ENCODE peak calls at places on chromosomes 4 and X, in five cellular contexts. S, C, N, B and V are unnamed samples. For H3K4me1, the result is how much of the 10 kb centered on the place peaks cover.

GRCh38 chr4:183320211-183321068 is at the start of gene CLDN22:
- DNase-seq in C (no peak), N (no peak), S (no peak), B (peak), V (no peak)

GRCh38 chr4:173343832-173344397 is 9.8 kb upstream of the HMGB2 start:
- DNase-seq in B (no peak), N (no peak), C (no peak), S (no peak), V (no peak)

GRCh38 chr4:23022032-23022431 is 329.3 kb downstream of the GBA3 start:
- DNase-seq in C (no peak), N (no peak), S (no peak), B (peak), V (no peak)

GRCh38 chr4:57147335-57148060 is 37.3 kb upstream of the IGFBP7 start:
- DNase-seq in S (no peak), B (peak), C (no peak), N (no peak), V (no peak)

GRCh38 chr4:93771640-93772411 is 56.7 kb upstream of the ATOH1 start:
- DNase-seq in N (no peak), C (no peak), S (no peak), B (no peak), V (no peak)

GRCh38 chr4:3328814-3329663 is 36.2 kb downstream of the RGS12 start:
- DNase-seq in S (no peak), B (no peak), C (no peak), N (no peak), V (no peak)

GRCh38 chr4:120053916-120054315 is 12.7 kb downstream of the MAD2L1 start:
- DNase-seq in N (no peak), C (no peak), S (no peak), B (no peak), V (no peak)

GRCh38 chr4:2141762-2142520 is 82.8 kb downstream of the NAT8L start:
- DNase-seq in B (no peak), C (no peak), N (no peak), S (no peak), V (peak)

GRCh38 chrX:12978205-12979010 is 3.5 kb downstream of the TMSB4X start:
- DNase-seq in S (peak), C (peak), B (peak), N (no peak), V (peak)

GRCh38 chr4:115424852-115425251 is 311.4 kb upstream of the NDST4 start:
- DNase-seq in B (no peak), N (no peak), S (no peak), C (no peak), V (no peak)

GRCh38 chrX:18938710-18939109 is 45.2 kb downstream of the PHKA2 start:
- DNase-seq in C (no peak), B (peak), S (no peak), N (no peak), V (no peak)

GRCh38 chr4:76373919-76374552 is 46.9 kb downstream of the CCDC158 start:
- DNase-seq in S (no peak), B (no peak), C (no peak), N (no peak), V (no peak)

GRCh38 chr4:57044996-57045395 is 65.2 kb downstream of the IGFBP7 start:
- DNase-seq in N (no peak), S (no peak), C (no peak), B (peak), V (no peak)

GRCh38 chr4:89482926-89483595 is 175.5 kb upstream of the GPRIN3 start:
- DNase-seq in B (no peak), S (no peak), C (no peak), N (no peak), V (no peak)

GRCh38 chrX:155334486-155335316 is at the start of gene CLIC2:
- DNase-seq in N (no peak), B (peak), S (peak), C (no peak), V (no peak)

GRCh38 chr4:82431026-82431745 is 796 bp downstream of the ENOPH1 start:
- DNase-seq in S (no peak), C (peak), B (peak), N (peak), V (peak)

GRCh38 chr4:78298618-78299017 is 241.5 kb downstream of the FRAS1 start:
- DNase-seq in C (no peak), N (no peak), S (no peak), B (peak), V (no peak)

GRCh38 chr4:189206953-189207352 is 733.7 kb upstream of the FRG1 start:
- DNase-seq in C (no peak), N (no peak), B (no peak), S (no peak), V (no peak)

GRCh38 chrX:36961590-36961989 is 46.6 kb upstream of the FAM47C start:
- DNase-seq in S (no peak), C (no peak), N (no peak), B (no peak), V (no peak)

GRCh38 chrX:57137481-57137880 is 284 bp upstream of the SPIN2A start:
- DNase-seq in N (no peak), B (no peak), S (no peak), C (no peak), V (no peak)

GRCh38 chr4:69038582-69038981 is 57.7 kb upstream of the UGT2B7 start:
- DNase-seq in B (peak), S (no peak), C (no peak), N (no peak), V (no peak)

GRCh38 chrX:22135171-22135711 is 103.1 kb downstream of the PHEX start:
- DNase-seq in C (no peak), S (no peak), B (peak), N (peak), V (no peak)

GRCh38 chr4:72896515-72896914 is 173.0 kb downstream of the COX18 start:
- DNase-seq in B (peak), S (peak), C (no peak), N (no peak), V (no peak)

GRCh38 chr4:37160653-37161052 is 83.9 kb upstream of the NWD2 start:
- DNase-seq in C (no peak), N (no peak), S (no peak), B (no peak), V (no peak)

GRCh38 chrX:39519213-39519544 is 578.6 kb downstream of the BCOR start:
- DNase-seq in B (no peak), C (no peak), S (peak), N (no peak), V (no peak)

GRCh38 chr4:111046811-111047210 is 423.9 kb upstream of the PITX2 start:
- DNase-seq in S (no peak), N (no peak), B (no peak), C (no peak), V (no peak)

GRCh38 chr4:56907489-56908205 is at the start of gene REST:
- DNase-seq in N (peak), C (peak), S (peak), B (peak), V (peak)

GRCh38 chrX:18377802-18378201 is 23.3 kb upstream of the SCML2 start:
- DNase-seq in N (no peak), B (peak), C (no peak), S (no peak), V (no peak)

GRCh38 chrX:129934461-129934860 is 28.5 kb downstream of the UTP14A start:
- DNase-seq in N (no peak), B (no peak), S (no peak), C (no peak), V (no peak)

GRCh38 chrX:19382500-19383145 is 38.9 kb downstream of the PDHA1 start:
- DNase-seq in B (peak), S (no peak), N (no peak), C (peak), V (peak)

GRCh38 chrX:10591363-10592036 is 28.9 kb downstream of the MID1 start:
- DNase-seq in B (no peak), S (no peak), C (no peak), N (no peak), V (no peak)

GRCh38 chr4:16196482-16197393 is 29.5 kb downstream of the TAPT1 start:
- DNase-seq in C (no peak), S (no peak), N (no peak), B (peak), V (no peak)

GRCh38 chrX:69109706-69110635 is 55.3 kb downstream of the PJA1 start:
- DNase-seq in C (no peak), N (peak), B (peak), S (peak), V (no peak)

GRCh38 chr4:169024762-169025161 is 14.7 kb upstream of the CBR4 start:
- DNase-seq in S (no peak), N (no peak), B (peak), C (no peak), V (no peak)

GRCh38 chr4:177118596-177118995 is 191.1 kb upstream of the NEIL3 start:
- DNase-seq in B (peak), S (peak), C (no peak), N (no peak), V (no peak)

GRCh38 chr4:113684534-113685091 is 76.9 kb downstream of the CAMK2D start:
- DNase-seq in N (no peak), B (peak), S (peak), C (no peak), V (no peak)

GRCh38 chr4:113683143-113683542 is 78.4 kb downstream of the CAMK2D start:
- DNase-seq in B (no peak), S (no peak), N (no peak), C (peak), V (peak)

GRCh38 chr4:113689394-113689793 is 72.1 kb downstream of the CAMK2D start:
- DNase-seq in B (no peak), S (no peak), N (no peak), C (no peak), V (no peak)

GRCh38 chr4:113682730-113683129 is 78.8 kb downstream of the CAMK2D start:
- DNase-seq in C (no peak), B (peak), N (no peak), S (no peak), V (no peak)

DNA sequence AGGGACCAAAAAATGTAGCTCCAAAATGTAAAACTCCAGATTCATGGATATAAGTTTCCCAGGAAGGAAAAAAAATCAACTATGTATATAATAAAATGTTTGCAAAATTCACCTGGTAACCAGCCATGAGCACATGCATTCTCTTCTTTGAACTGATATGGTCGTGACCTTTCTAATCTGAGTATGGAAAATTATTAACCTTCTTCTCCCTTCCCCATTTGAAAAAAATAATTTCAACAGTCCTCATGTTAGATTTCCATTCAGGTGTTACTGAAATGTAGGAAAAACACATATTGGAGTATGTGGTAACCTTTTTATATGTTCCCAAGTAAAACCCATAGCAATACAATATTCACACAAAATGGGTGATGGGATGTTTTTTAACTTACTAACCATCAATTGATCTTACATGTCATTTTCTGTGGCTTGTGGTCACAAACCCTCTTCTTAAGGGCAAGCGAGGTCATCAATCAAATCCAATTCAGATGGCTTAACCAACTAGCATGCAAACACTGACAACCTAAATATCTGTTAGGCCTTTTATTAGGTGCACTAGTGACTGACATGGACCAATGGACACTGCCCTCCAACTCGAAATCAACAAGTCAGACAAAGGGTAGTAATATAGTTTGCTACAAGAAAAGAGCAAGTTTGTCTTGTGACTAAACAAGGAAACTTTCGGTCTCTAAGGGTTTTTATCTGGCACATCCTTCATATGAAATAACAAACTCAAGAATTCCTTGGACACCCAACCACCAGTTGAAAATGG is 74.4 kb downstream of the CAMK2D start:
- DNase-seq in N (no peak), S (no peak), B (peak), C (no peak), V (peak)
- H3K4me1 ChIP-seq in N (under half), S (under half), B (under half), C (under half), V (under half)

GRCh38 chr4:25826074-25826752 is 36.6 kb downstream of the SEL1L3 start:
- DNase-seq in N (no peak), S (no peak), B (no peak), C (no peak), V (no peak)
- H3K27ac ChIP-seq in N (no peak), S (no peak), B (no peak), C (no peak), V (no peak)

DNA sequence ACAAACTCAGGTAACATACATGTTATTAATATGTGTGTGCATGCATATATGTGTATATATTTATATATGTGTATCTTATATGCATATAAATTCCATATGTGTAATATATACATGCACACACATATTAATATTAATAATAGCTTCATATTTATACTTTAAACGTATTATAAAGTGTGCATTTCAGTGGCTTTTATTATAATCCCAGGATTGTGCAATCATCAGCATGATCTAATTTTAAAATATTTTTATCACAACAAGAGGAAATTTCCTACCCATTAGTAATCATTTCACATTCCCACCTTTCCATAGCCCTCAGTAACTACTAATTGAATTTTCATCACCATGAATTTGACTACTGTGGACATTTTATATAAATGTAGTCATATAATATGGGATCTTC is 2211.9 kb upstream of the TENM3 start:
- DNase-seq in S (no peak), N (no peak), C (no peak), B (no peak), V (no peak)
- H3K4me1 ChIP-seq in S (under half), N (under half), C (under half), B (under half), V (under half)

DNA sequence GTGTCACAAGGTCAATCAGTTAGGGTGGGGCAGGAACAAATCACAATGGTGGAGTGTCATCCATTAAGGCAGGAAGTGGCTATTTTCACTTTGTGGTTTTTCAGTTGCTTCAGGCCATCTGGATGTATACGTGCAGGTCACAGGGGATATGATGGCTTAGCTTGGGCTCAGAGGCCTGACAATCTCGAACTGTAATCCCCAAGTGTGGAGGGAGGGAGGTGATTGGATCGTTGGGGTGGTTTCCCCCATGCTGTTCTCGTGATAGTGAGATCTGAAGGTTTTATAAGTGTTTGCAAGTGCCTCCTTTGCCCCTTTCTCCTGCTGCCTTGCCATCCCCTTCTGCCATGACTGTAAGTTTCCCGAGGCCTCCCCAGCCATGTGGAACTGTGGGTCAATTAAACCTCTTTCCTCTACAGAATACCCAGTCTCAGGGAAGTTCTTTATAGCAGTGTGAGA is 36.7 kb upstream of the STS start:
- DNase-seq in B (no peak), S (no peak), C (no peak), N (no peak), V (peak)
- H3K27ac ChIP-seq in B (no peak), S (no peak), C (no peak), N (no peak), V (no peak)

GRCh38 chr4:6782846-6783110 is 251 bp downstream of the KIAA0232 start:
- DNase-seq in N (no peak), C (no peak), S (no peak), B (no peak), V (no peak)

GRCh38 chr4:6788123-6788522 is 5.6 kb downstream of the KIAA0232 start:
- DNase-seq in B (no peak), S (no peak), C (no peak), N (no peak), V (no peak)

GRCh38 chr4:6782147-6782845 is at the start of gene KIAA0232:
- DNase-seq in N (peak), B (peak), C (peak), S (peak), V (peak)

GRCh38 chr4:6783111-6783981 is 819 bp downstream of the KIAA0232 start:
- DNase-seq in B (peak), C (peak), N (peak), S (peak), V (peak)

DNA sequence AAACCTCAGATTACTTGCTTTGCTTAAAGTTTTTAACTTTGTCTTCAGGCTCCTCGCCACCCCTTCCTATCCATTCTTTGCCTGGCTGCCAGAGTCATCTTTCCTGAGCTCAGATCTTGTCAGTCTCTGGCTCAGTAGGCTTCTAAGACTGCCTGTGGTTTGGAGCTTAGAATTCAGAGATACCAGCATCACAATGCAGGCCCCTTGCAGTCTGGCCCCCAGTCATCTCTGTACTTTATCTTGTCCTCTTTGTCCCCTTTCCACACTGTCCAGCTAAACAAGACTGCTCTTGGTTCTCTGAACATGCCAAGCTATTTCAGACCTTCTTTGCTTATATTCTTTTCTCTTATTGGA is 3.0 kb downstream of the KIAA0232 start:
- DNase-seq in S (no peak), B (no peak), C (no peak), N (no peak), V (no peak)
- H3K4me1 ChIP-seq in S (under half), B (under half), C (under half), N (under half), V (under half)

GRCh38 chrX:112641449-112641848 is 38.3 kb downstream of the LHFPL1 start:
- DNase-seq in S (no peak), B (no peak), C (no peak), N (no peak), V (no peak)

GRCh38 chrX:112636951-112637541 is 42.7 kb downstream of the LHFPL1 start:
- DNase-seq in C (no peak), B (peak), N (no peak), S (no peak), V (no peak)

GRCh38 chrX:112631892-112632291 is 47.8 kb downstream of the LHFPL1 start:
- DNase-seq in S (no peak), B (no peak), N (no peak), C (no peak), V (no peak)

GRCh38 chrX:112638691-112639090 is 41.0 kb downstream of the LHFPL1 start:
- DNase-seq in B (no peak), C (no peak), S (no peak), N (no peak), V (no peak)

DNA sequence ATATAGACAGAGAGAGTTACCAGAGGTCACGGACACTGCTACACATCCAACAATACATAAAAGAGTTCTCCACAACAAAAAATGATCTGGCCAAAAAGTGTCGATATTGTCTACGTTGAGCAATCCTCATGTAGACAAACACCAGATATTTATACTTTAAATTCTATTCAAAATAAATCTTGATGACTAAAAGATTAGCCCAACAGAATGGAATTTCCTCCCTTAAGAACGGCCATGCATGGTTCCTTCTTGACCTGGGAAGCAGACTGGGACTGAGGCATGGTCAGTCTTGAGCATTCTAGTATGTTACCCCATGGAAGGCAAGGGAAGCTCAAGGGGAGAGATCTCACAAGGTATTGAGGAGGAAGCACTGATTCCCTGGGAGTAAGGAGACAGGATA is 43.5 kb downstream of the LHFPL1 start:
- DNase-seq in N (no peak), S (no peak), C (no peak), B (peak), V (no peak)
- H3K27ac ChIP-seq in N (no peak), S (no peak), C (no peak), B (peak), V (no peak)

GRCh38 chr4:101141230-101141629 is 206.1 kb downstream of the PPP3CA start:
- DNase-seq in C (no peak), B (no peak), N (no peak), S (no peak), V (no peak)

GRCh38 chr4:101141855-101142254 is 205.5 kb downstream of the PPP3CA start:
- DNase-seq in C (no peak), B (no peak), S (no peak), N (no peak), V (no peak)

GRCh38 chr4:101136373-101137370 is 210.7 kb downstream of the PPP3CA start:
- DNase-seq in B (no peak), S (no peak), N (no peak), C (no peak), V (no peak)

GRCh38 chr4:101142259-101142658 is 205.1 kb downstream of the PPP3CA start:
- DNase-seq in N (no peak), S (no peak), B (no peak), C (no peak), V (no peak)

GRCh38 chr4:101140228-101140627 is 207.1 kb downstream of the PPP3CA start:
- DNase-seq in C (no peak), S (no peak), N (no peak), B (no peak), V (no peak)
- H3K4me1 ChIP-seq in C (under half), S (under half), N (under half), B (under half), V (under half)